ENCODE peak calls at places on chromosomes 12 and 14, in five cellular contexts. A is cardiac muscle cell; X is choroid plexus epithelial cell; K is CD8-positive, alpha-beta memory T cell; P is colonic mucosa. F is an unnamed sample.

GRCh38 chr12:132078190-132078589 is 65.9 kb downstream of the DDX51 start:
- DNase-seq in A (peak), X (peak), K (no peak), P (no peak), F (no peak)

GRCh38 chr12:71440393-71441349 is 1.1 kb downstream of the LGR5 start:
- DNase-seq in K (no peak), A (no peak), X (peak), P (peak), F (peak)

GRCh38 chr12:116630762-116631161 is 71.6 kb downstream of the MAP1LC3B2 start:
- DNase-seq in A (no peak), K (no peak), P (peak), X (no peak), F (no peak)

GRCh38 chr12:5910790-5911548 is 34.1 kb downstream of the ANO2 start:
- DNase-seq in P (no peak), A (no peak), K (no peak), X (no peak), F (no peak)

GRCh38 chr12:124688356-124688992 is 121.1 kb upstream of the NCOR2 start:
- DNase-seq in K (no peak), A (peak), X (no peak), P (no peak), F (no peak)

GRCh38 chr12:92621833-92622232 is 81.0 kb upstream of the PLEKHG7 start:
- DNase-seq in K (no peak), P (no peak), A (no peak), X (no peak), F (no peak)

GRCh38 chr14:34867199-34867598 is 8.0 kb downstream of the BAZ1A start:
- DNase-seq in P (no peak), K (no peak), A (no peak), X (no peak), F (no peak)

GRCh38 chr12:42162198-42162597 is 17.5 kb upstream of the GXYLT1 start:
- DNase-seq in P (no peak), A (no peak), K (no peak), X (peak), F (peak)

GRCh38 chr14:69214376-69214775 is 23.1 kb downstream of the EXD2 start:
- DNase-seq in A (no peak), X (peak), P (no peak), K (no peak), F (no peak)

GRCh38 chr14:70935135-70935534 is 27.9 kb downstream of the PCNX1 start:
- DNase-seq in X (no peak), P (no peak), K (no peak), A (no peak), F (no peak)

GRCh38 chr12:76588881-76589565 is 29.5 kb upstream of the OSBPL8 start:
- DNase-seq in A (peak), K (no peak), P (no peak), X (peak), F (no peak)

GRCh38 chr12:84763112-84763511 is 149.5 kb downstream of the SLC6A15 start:
- DNase-seq in K (no peak), X (peak), A (peak), P (no peak), F (no peak)

GRCh38 chr14:32073537-32074189 is 3.4 kb upstream of the ARHGAP5 start:
- DNase-seq in K (peak), P (peak), X (peak), A (peak), F (peak)

GRCh38 chr14:76531085-76531484 is 155.1 kb downstream of the ESRRB start:
- DNase-seq in X (no peak), A (no peak), P (no peak), K (no peak), F (no peak)

GRCh38 chr12:48946206-48946605 is 11.1 kb downstream of the ARF3 start:
- DNase-seq in K (no peak), A (peak), P (peak), X (peak), F (no peak)

GRCh38 chr12:25352078-25352918 is 101.6 kb upstream of the KRAS start:
- DNase-seq in A (peak), P (no peak), K (no peak), X (peak), F (no peak)

GRCh38 chr14:104282332-104283196 is 144.2 kb downstream of the KIF26A start:
- DNase-seq in X (no peak), P (peak), K (no peak), A (no peak), F (no peak)

GRCh38 chr12:124321040-124321481 is 26.2 kb downstream of the RFLNA start:
- DNase-seq in P (peak), X (peak), A (peak), K (peak), F (peak)

GRCh38 chr12:57524814-57525614 is 2.4 kb downstream of the MBD6 start:
- DNase-seq in A (no peak), X (no peak), K (no peak), P (peak), F (peak)

GRCh38 chr14:89628521-89628920 is 211.5 kb upstream of the FOXN3 start:
- DNase-seq in A (no peak), K (no peak), P (no peak), X (no peak), F (no peak)

GRCh38 chr14:97411938-97412612 is 614.9 kb downstream of the VRK1 start:
- DNase-seq in K (no peak), X (peak), P (no peak), A (no peak), F (no peak)

GRCh38 chr12:15155271-15155670 is 65.9 kb downstream of the RERG start:
- DNase-seq in P (no peak), A (peak), K (no peak), X (no peak), F (no peak)

GRCh38 chr12:42192258-42192657 is 45.8 kb downstream of the YAF2 start:
- DNase-seq in P (no peak), X (no peak), K (no peak), A (no peak), F (no peak)

GRCh38 chr14:55430024-55430690 is 10.3 kb downstream of the TBPL2 start:
- DNase-seq in X (peak), A (peak), K (peak), P (peak), F (peak)

GRCh38 chr12:124506145-124506831 is 61.1 kb downstream of the NCOR2 start:
- DNase-seq in P (peak), K (no peak), A (peak), X (peak), F (peak)

GRCh38 chr14:89269404-89269803 is 147.6 kb downstream of the FOXN3 start:
- DNase-seq in X (no peak), K (no peak), P (no peak), A (no peak), F (no peak)

GRCh38 chr14:92945959-92946846 is 23.3 kb downstream of the CHGA start:
- DNase-seq in P (peak), A (peak), K (no peak), X (peak), F (peak)

GRCh38 chr12:116152268-116152667 is 125.2 kb downstream of the MED13L start:
- DNase-seq in X (peak), K (no peak), A (peak), P (no peak), F (no peak)

GRCh38 chr14:93960108-93960475 is 16.3 kb downstream of the ASB2 start:
- DNase-seq in P (no peak), A (no peak), K (no peak), X (no peak), F (no peak)

GRCh38 chr12:121190523-121191031 is 19.4 kb upstream of the P2RX4 start:
- DNase-seq in X (peak), A (peak), K (no peak), P (no peak), F (no peak)

DNA sequence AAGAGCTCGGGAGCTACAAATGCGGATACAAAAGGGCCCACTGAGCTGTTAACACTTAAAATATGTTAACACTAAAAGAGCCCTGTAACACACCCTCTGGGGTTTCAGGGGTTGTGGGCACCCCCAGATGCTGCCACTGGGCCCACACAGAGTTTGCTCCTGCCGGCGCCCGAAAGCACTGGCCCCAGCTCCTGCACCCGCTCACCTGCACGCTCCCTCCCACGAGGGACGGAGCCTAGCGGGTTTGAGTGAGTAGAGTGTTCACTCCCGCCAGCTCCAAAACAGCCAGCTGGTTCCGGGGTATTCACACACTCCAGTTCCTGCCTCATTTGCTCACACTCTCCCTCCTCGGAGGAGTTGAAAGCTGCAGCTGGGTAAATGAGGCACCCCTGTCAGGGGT is 357.7 kb downstream of the ETNK1 start:
- DNase-seq in X (peak), A (no peak), K (no peak), P (no peak), F (no peak)
- H3K4me3 ChIP-seq in X (no peak), A (no peak), K (no peak), P (no peak), F (no peak)

DNA sequence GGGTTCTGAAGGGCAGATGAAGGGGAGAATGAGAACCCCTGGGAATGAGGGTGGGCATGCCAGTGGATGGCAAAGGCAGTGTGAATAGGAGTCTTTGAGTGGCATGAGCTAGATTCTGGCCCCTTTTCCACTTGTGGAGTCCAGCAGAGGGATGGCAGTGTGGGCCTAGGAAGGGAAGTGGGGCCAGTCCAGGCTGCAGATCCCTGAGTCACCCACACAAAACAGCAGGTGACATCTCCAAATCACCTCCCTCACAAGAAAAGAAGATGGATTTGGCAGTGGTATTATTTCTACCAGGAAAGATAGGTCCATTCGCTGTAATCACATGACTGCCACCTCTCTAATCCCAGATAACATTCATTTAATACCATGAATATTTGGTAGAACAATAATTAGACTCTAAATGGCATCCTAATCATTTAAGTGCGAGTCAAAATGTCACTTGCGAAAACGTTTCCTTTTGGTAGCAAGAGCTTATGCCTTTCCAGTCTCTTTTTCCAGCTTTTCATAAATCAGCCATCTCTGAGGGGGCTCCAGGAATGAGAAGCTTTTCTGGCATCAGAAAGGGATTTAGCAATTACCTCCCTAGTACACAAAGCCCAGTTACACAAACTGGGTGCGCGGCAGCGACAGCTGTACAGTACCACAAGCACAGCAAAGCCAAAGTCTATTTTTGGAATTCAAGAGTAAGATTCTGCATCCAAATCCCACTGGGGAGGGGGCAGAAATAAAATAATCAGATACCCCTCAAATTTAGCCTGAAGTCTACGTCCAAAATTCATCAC is 151.1 kb downstream of the TTC7B start:
- DNase-seq in K (no peak), A (peak), P (no peak), X (no peak), F (no peak)
- H3K4me3 ChIP-seq in K (no peak), A (no peak), P (no peak), X (no peak), F (no peak)

DNA sequence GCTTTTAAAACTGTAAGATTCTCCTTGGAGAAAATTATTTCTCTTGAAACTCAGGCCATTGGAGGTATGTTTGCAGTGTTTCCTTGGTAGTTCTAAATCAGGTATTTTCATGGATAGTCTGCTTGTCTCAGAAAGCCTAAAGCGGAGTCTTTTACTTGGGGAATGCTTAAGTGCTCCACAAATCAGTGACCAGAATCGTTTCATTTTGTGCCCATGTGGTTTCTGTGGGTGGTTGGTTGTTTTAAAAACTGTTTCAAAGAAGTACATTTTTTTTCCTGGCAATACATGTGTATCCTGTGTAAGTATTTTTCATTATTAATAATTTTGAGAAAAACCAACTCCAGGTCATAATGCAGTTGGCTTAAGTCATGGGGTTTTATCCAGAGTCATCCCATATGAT is 33.6 kb downstream of the CCDC91 start:
- DNase-seq in A (no peak), P (no peak), K (no peak), X (no peak), F (no peak)
- H3K4me3 ChIP-seq in A (no peak), P (no peak), K (no peak), X (no peak), F (no peak)

DNA sequence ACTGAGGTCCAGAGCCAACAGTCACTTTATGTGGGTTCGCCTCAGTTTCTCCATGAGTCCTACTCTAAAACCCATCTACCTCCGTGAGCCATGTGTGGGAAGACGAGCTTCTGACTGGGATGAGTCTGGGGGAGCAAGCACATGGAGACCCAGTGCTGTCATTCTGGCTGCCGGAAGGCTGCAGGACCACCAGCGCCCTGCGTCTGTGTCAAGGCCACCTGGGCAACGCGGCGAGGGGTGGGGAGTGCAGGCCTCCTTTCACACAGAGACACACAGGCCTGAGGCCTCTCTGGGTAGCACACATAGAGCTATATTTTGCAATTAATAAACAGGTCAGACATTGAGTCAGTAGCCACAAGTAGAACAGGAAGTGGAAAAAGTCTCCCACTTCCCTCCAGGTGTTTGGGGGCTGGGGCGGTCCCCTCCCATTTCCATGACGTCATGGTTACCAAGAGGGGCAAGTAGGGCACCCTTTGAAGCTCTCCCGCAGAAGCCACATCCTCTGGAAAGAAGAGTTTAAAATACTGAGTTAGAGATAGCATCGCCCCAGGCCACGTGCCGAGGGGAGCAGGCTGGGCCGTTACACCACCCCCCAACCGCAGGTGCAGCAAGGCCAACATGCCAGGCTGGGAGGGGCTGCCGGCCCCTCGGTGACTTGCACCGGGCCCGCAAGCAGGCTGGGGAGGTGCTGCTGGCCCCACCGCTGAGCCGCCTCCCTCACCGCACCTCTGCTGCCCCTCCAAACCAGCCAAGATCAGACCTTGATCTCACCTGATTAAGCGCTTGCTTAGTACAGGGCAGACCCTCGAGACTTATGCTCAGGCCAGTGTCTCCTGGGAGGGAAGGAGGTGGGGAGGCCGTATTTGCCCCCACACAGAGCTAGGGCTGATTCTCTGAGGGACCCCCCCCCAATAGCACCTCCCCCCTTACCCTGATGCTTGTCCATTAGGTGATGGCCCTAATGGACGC is 32.7 kb downstream of the DAD1 start:
- DNase-seq in K (peak), A (peak), X (peak), P (peak), F (peak)
- H3K4me3 ChIP-seq in K (peak), A (no peak), X (no peak), P (no peak), F (no peak)

DNA sequence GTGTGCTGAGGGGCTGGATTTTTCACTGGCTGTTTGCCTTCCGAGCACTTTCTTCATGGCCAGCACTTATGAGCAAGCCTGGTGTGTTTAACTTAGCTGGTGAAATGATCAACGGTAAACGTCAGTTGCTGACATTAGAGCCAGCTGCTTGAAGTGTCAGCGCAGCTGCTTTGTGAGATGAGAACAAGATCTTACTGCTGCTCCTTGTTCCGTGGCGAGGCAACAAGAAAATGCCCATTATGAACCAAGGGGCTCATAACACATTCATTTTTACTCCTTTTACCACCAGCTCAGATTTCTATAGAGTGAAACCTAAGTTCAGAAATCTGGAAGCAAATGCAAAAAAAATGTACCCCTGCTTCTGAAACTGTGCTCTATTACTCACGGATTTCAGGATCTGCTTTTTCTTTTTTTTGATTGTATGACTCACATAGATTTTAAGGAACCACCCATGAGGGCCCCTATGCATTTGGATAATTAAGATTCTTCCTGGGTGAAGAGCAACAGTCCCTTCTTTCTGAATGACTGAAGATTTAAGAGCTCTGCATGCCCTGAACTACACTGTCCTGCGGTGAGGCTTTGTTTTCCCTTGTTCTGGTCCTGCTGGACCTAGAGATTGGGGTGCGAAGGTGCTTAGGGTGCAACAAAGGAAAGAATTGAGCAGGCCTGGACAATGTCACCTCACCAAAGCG is 74.3 kb upstream of the CPM start:
- DNase-seq in A (peak), P (peak), K (no peak), X (peak), F (peak)
- H3K4me3 ChIP-seq in A (no peak), P (no peak), K (no peak), X (peak), F (no peak)

DNA sequence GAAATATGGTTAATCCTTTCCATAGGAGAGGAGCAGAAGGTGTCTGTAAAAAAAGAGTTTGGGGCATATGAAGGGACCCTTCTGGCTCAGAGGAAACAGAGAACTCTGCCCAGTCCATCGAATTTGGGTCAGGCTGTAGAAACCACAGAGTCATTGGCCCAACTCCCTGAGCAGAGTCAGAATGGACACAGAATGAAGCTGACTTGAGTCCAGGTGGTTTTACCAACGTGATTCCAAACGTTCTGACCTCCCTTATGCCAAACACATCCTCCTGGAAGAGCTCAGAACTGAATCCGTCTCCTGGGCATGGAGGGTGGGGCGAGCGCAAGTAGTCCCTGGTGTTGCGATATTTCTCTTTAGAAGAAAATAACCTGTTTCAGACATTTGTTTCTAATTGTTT is 138.8 kb downstream of the DAD1 start:
- DNase-seq in A (no peak), P (no peak), X (no peak), K (no peak), F (no peak)
- H3K4me3 ChIP-seq in A (no peak), P (no peak), X (no peak), K (no peak), F (no peak)

DNA sequence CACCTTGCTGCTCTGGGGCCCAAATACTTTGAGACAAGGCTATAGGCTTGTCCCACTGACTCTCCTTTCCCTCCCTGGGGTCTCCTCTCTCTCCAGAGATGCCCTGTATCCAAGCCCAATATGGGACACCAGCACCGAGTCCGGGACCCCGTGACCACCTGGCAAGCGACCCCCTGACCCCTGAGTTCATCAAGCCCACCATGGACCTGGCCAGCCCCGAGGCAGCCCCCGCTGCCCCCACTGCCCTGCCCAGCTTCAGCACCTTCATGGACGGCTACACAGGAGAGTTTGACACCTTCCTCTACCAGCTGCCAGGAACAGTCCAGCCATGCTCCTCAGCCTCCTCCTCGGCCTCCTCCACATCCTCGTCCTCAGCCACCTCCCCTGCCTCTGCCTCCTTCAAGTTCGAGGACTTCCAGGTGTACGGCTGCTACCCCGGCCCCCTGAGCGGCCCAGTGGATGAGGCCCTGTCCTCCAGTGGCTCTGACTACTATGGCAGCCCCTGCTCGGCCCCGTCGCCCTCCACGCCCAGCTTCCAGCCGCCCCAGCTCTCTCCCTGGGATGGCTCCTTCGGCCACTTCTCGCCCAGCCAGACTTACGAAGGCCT is 3.1 kb downstream of the NR4A1 start:
- DNase-seq in P (no peak), K (no peak), A (peak), X (no peak), F (no peak)
- H3K4me3 ChIP-seq in P (peak), K (no peak), A (no peak), X (no peak), F (no peak)

F was measured in small intestine.